ENCODE peak calls at places on chromosome 6, in eight cellular contexts. K is SK-N-SH, S is stomach, N is breast epithelium, H is transverse colon, X is endothelial cell of umbilical vein, B is HCT116, I is K562. Q is an unnamed sample. For H3K4me1, the result is how much of the 10 kb centered on the place peaks cover.

GRCh38 chr6:106194949-106195919 is 109.1 kb downstream of the PRDM1 start:
- DNase-seq in K (no peak), S (no peak), N (no peak), H (no peak), X (no peak), B (peak), I (no peak), Q (no peak)

GRCh38 chr6:90078513-90079289 is 184.4 kb downstream of the GJA10 start:
- DNase-seq in K (no peak), S (no peak), N (no peak), H (no peak), X (no peak), B (no peak), I (peak), Q (no peak)

GRCh38 chr6:127341471-127342202 is 1.8 kb downstream of the ECHDC1 start:
- DNase-seq in K (no peak), S (no peak), N (no peak), H (no peak), X (no peak), B (no peak), I (no peak), Q (no peak)

GRCh38 chr6:1068068-1068467 is 243.8 kb upstream of the FOXQ1 start:
- DNase-seq in K (no peak), S (no peak), N (no peak), H (no peak), X (no peak), B (no peak), I (no peak), Q (no peak)

GRCh38 chr6:41939848-41940758 is 1.5 kb downstream of the CCND3 start:
- DNase-seq in K (no peak), S (peak), N (no peak), H (peak), X (no peak), B (no peak), I (peak), Q (no peak)

GRCh38 chr6:41190791-41191190 is 10.2 kb downstream of the TREML2 start:
- DNase-seq in K (no peak), S (no peak), N (no peak), H (no peak), X (no peak), B (no peak), I (no peak), Q (no peak)

GRCh38 chr6:47769951-47770350 is 11.9 kb upstream of the OPN5 start:
- DNase-seq in K (no peak), S (no peak), N (no peak), H (no peak), X (no peak), B (no peak), I (no peak), Q (no peak)

GRCh38 chr6:89630488-89630887 is 8.1 kb downstream of the LYRM2 start:
- DNase-seq in K (no peak), S (no peak), N (no peak), H (no peak), X (no peak), B (no peak), I (no peak), Q (no peak)

GRCh38 chr6:9204171-9204570 is 768.8 kb upstream of the SLC35B3 start:
- DNase-seq in K (no peak), S (no peak), N (peak), H (no peak), X (peak), B (peak), I (no peak), Q (peak)

GRCh38 chr6:158500016-158500735 is 59.7 kb upstream of the TMEM181 start:
- DNase-seq in K (no peak), S (no peak), N (no peak), H (no peak), X (no peak), B (no peak), I (no peak), Q (no peak)
- TF ChIP-seq POLR2AphosphoS5 in K (no peak), S (no peak), N (no peak), H (no peak), X (no peak), B (no peak), I (no peak), Q (no peak)

DNA sequence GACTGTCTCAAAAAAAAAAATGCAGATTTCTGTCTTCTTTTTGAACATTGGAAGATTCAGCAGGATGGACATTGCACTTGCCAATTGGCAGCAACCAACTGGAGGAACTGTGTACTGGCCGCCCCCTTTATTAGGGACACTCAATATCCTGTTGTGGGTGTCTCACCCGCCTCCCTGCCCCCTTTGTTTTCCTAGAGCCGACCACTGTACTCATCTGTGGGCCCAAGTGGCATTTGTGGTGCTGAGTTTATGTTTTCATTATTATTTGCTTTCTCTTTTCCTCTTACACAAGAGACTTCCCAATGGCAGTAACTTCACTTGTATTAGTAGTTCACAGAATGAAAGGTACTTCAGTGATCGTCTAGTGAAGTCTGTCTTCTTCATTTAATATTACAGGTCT is 125.3 kb downstream of the SASH1 start:
- DNase-seq in K (no peak), S (no peak), N (no peak), H (no peak), X (no peak), B (no peak), I (no peak), Q (no peak)
- TF ChIP-seq CTCF in K (no peak), S (no peak), N (no peak), H (no peak), X (no peak), B (no peak), I (no peak), Q (no peak)

GRCh38 chr6:52663120-52663934 is 7.6 kb upstream of the TMEM14A start:
- DNase-seq in K (peak), S (peak), N (peak), H (peak), X (peak), B (peak), I (peak), Q (no peak)

GRCh38 chr6:52664185-52664990 is 6.5 kb upstream of the TMEM14A start:
- DNase-seq in K (peak), S (peak), N (peak), H (peak), X (peak), B (peak), I (peak), Q (peak)

GRCh38 chr6:52664991-52665686 is 5.8 kb upstream of the TMEM14A start:
- DNase-seq in K (no peak), S (no peak), N (no peak), H (no peak), X (no peak), B (no peak), I (no peak), Q (no peak)

GRCh38 chr6:52662031-52662430 is 8.9 kb upstream of the TMEM14A start:
- DNase-seq in K (no peak), S (no peak), N (no peak), H (no peak), X (no peak), B (no peak), I (no peak), Q (no peak)

DNA sequence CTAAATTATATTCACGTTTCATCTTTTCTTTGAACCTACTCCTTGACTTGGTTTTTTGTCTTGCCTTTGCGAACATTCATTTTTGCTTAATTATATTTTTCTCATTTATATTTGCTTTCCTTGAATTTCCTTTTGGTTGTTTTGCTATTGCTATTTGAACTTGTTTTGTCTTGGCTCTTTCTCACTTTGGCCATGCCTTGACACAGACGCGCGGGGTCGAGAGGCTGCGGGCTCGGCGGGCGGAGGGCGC is 7.1 kb upstream of the TMEM14A start:
- DNase-seq in K (no peak), S (no peak), N (no peak), H (no peak), X (no peak), B (no peak), I (no peak), Q (no peak)
- H3K4me1 ChIP-seq in K (under half), S (under half), N (under half), H (under half), X (under half), B (under half), I (under half), Q (under half)

GRCh38 chr6:33758807-33759206 is 12.1 kb upstream of the IP6K3 start:
- DNase-seq in K (no peak), S (peak), N (no peak), H (no peak), X (no peak), B (no peak), I (no peak), Q (no peak)
- TF ChIP-seq POLR2AphosphoS5 in K (no peak), S (no peak), N (no peak), H (no peak), X (no peak), B (no peak), I (no peak), Q (no peak)

GRCh38 chr6:104940881-104941693 is 15.8 kb upstream of the LIN28B start:
- DNase-seq in K (peak), S (no peak), N (no peak), H (no peak), X (peak), B (no peak), I (peak), Q (no peak)

GRCh38 chr6:104943781-104944180 is 13.1 kb upstream of the LIN28B start:
- DNase-seq in K (no peak), S (no peak), N (no peak), H (no peak), X (peak), B (peak), I (peak), Q (no peak)

GRCh38 chr6:104941694-104942177 is 15.2 kb upstream of the LIN28B start:
- DNase-seq in K (no peak), S (no peak), N (no peak), H (no peak), X (no peak), B (no peak), I (no peak), Q (no peak)

GRCh38 chr6:104936766-104937535 is 20.0 kb upstream of the LIN28B start:
- DNase-seq in K (no peak), S (no peak), N (no peak), H (no peak), X (no peak), B (no peak), I (no peak), Q (no peak)

DNA sequence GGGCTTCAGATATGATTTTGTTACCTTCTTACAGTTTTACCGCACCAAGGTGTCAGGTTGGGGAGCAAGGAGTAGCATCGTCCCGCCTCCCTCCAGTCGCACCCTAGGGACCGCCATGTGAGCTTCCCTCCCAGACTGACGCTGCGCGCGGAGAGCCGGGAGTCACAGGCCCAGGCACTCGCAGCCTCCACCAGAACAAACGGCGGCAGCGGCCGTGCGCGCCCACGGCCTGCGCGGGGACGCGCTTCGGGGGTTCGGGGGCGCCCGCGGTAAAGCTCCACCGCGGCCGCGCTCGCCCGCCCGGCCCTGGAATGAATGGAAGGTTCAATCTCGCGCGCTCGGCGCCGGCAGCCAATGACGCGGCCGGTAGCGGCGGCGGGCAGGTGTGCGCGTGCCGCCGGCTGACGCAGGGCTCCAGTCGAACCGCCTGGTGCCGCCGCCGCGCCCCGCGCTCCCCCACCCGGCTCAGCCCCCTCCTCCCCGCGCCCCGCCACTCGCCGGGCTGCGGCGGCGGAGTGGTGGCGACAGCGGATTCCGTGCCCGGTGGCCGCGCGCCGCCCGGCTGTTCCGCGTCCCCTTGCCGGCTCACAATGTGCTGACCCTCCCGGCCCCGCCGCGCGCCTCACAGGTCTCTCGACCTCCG is 16.5 kb upstream of the LIN28B start:
- DNase-seq in K (peak), S (no peak), N (no peak), H (no peak), X (no peak), B (no peak), I (no peak), Q (no peak)
- TF ChIP-seq CTCF in K (no peak), S (no peak), N (no peak), H (no peak), X (no peak), B (no peak), I (no peak), Q (no peak)

GRCh38 chr6:36071281-36071680 is 43.7 kb downstream of the MAPK14 start:
- DNase-seq in K (no peak), S (no peak), N (no peak), H (no peak), X (no peak), B (no peak), I (no peak), Q (no peak)

GRCh38 chr6:36070252-36070651 is 42.6 kb downstream of the MAPK14 start:
- DNase-seq in K (no peak), S (no peak), N (no peak), H (no peak), X (no peak), B (no peak), I (no peak), Q (no peak)

GRCh38 chr6:36068012-36068392 is 40.4 kb downstream of the MAPK14 start:
- DNase-seq in K (no peak), S (no peak), N (no peak), H (no peak), X (no peak), B (no peak), I (no peak), Q (no peak)

GRCh38 chr6:36068603-36069002 is 41.0 kb downstream of the MAPK14 start:
- DNase-seq in K (no peak), S (no peak), N (no peak), H (no peak), X (no peak), B (no peak), I (no peak), Q (no peak)

DNA sequence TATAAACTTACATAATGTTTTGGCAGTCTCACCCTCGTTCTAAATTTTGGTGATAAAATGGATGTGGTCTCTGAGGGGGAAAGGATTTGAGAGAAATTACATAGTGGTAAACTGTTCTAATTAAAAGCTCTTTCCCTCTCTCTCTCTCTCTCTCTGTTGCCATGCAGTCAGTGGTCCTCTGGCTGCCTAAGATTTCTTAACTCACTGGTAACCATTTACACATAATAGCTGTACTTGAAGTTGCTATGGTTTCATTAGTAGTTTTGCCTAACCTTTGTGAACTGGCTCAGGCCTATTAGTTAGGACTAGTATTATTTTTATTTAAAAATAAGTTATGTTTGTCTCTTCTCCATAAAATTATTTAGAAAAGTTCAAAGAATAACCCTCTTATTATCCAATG is 42.0 kb downstream of the MAPK14 start:
- DNase-seq in K (no peak), S (no peak), N (no peak), H (no peak), X (no peak), B (no peak), I (no peak), Q (no peak)
- H3K4me1 ChIP-seq in K (under half), S (half or more), N (under half), H (under half), X (under half), B (under half), I (under half), Q (under half)

GRCh38 chr6:34791164-34791841 is 580 bp upstream of the BLTP3A start:
- DNase-seq in K (peak), S (peak), N (peak), H (peak), X (no peak), B (peak), I (peak), Q (no peak)

GRCh38 chr6:34795836-34796425 is 4.0 kb downstream of the BLTP3A start:
- DNase-seq in K (no peak), S (no peak), N (no peak), H (no peak), X (peak), B (no peak), I (no peak), Q (no peak)

GRCh38 chr6:34793877-34794276 is 2.0 kb downstream of the BLTP3A start:
- DNase-seq in K (no peak), S (no peak), N (no peak), H (no peak), X (no peak), B (no peak), I (no peak), Q (no peak)

GRCh38 chr6:34792605-34793500 is 970 bp downstream of the BLTP3A start:
- DNase-seq in K (peak), S (peak), N (peak), H (peak), X (peak), B (no peak), I (no peak), Q (no peak)

DNA sequence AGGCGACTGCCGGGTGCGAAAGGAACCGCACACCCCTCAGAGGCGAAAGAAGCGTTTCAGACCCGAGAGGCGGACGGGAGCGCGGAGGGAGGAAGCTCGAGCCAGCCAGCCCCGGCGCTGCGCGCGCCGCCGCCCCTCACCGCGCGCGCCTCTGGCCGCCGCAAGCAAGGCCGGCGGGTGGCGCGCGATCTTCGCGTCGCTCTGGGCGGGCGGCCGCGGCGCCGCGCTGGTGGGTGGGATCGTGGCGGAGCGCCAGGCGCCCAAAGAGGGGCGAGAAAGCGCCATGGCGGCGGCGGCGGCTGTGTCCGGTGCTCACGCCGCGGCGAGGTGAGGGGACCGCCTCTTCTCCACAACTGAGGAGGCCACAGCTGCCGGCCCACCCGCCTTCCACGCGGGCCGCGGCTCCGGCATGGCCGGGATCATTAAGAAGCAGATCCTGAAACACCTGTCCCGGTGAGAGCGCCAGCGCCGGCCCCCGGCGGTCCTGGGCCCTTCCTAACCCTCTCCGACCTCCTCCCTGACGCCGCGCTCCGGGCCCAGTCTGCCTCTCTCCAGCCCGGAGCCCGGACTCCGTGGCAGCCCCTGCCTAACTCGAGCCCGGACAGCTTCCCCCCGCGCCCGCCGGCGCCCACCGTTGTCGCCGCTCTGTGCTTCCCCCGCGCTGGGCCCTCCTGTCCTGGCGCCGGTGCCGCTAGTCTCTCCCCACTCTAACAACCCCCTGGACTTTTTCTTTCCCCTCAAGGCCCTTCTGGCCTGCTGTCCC is at the start of gene BLTP3A:
- DNase-seq in K (peak), S (peak), N (no peak), H (peak), X (peak), B (peak), I (peak), Q (no peak)
- TF ChIP-seq POLR2AphosphoS5 in K (peak), S (peak), N (no peak), H (peak), X (peak), B (peak), I (peak), Q (peak)

GRCh38 chr6:157221049-157221816 is 102.1 kb downstream of the TMEM242 start:
- DNase-seq in K (peak), S (peak), N (peak), H (peak), X (peak), B (peak), I (peak), Q (peak)
- TF ChIP-seq CTCF in K (no peak), S (no peak), N (no peak), H (peak), X (no peak), B (no peak), I (no peak), Q (no peak)

Q was measured in Panc1.